ENCODE peak calls at places on chromosomes 3 and 15, in ten cellular contexts. L is mammary epithelial cell; S is aorta; R is AG04450; G is CD4-positive, alpha-beta T cell; E is naive thymus-derived CD4-positive, alpha-beta T cell; K is sigmoid colon; H is heart right ventricle; B is adrenal gland; C is substantia nigra. T is an unnamed sample.

GRCh38 chr15:52284164-52284563 is 11.4 kb downstream of the MYO5C start:
- DNase-seq in L (peak), S (no peak), R (peak), G (no peak), E (no peak), K (no peak), H (no peak), B (no peak), C (no peak), T (no peak)

GRCh38 chr3:190258634-190259033 is 63.6 kb downstream of the CLDN1 start:
- DNase-seq in L (no peak), S (no peak), R (no peak), G (no peak), E (no peak), K (no peak), H (no peak), B (peak), C (no peak), T (peak)

GRCh38 chr3:43540625-43541024 is 81.2 kb downstream of the ANO10 start:
- DNase-seq in L (no peak), S (no peak), R (no peak), G (no peak), E (no peak), K (no peak), H (no peak), B (no peak), C (no peak), T (no peak)

GRCh38 chr15:42163291-42163690 is 6.9 kb upstream of the PLA2G4F start:
- DNase-seq in L (no peak), S (no peak), R (no peak), G (no peak), E (no peak), K (no peak), H (no peak), B (peak), C (no peak), T (no peak)

GRCh38 chr15:100934735-100935134 is 15.6 kb downstream of the LRRK1 start:
- DNase-seq in L (no peak), S (no peak), R (no peak), G (no peak), E (no peak), K (no peak), H (no peak), B (no peak), C (no peak), T (no peak)

GRCh38 chr3:58047806-58048205 is 39.6 kb downstream of the FLNB start:
- DNase-seq in L (no peak), S (no peak), R (no peak), G (no peak), E (no peak), K (no peak), H (no peak), B (no peak), C (no peak), T (no peak)

GRCh38 chr3:56989434-56990294 is 70.8 kb upstream of the SPATA12 start:
- DNase-seq in L (no peak), S (peak), R (no peak), G (no peak), E (no peak), K (peak), H (peak), B (no peak), C (no peak), T (no peak)

GRCh38 chr3:143217283-143217682 is 97.7 kb downstream of the CHST2 start:
- DNase-seq in L (no peak), S (no peak), R (no peak), G (no peak), E (no peak), K (no peak), H (no peak), B (no peak), C (no peak), T (no peak)

GRCh38 chr3:65597225-65597951 is 441.3 kb downstream of the MAGI1 start:
- DNase-seq in L (peak), S (no peak), R (no peak), G (no peak), E (no peak), K (peak), H (peak), B (no peak), C (peak), T (peak)

GRCh38 chr15:58549013-58549779 is 117.4 kb downstream of the LIPC start:
- DNase-seq in L (no peak), S (no peak), R (peak), G (no peak), E (no peak), K (no peak), H (no peak), B (no peak), C (no peak), T (no peak)

GRCh38 chr15:29337156-29337959 is 67.7 kb upstream of the NSMCE3 start:
- DNase-seq in L (no peak), S (no peak), R (no peak), G (no peak), E (no peak), K (no peak), H (no peak), B (no peak), C (no peak), T (peak)

GRCh38 chr3:15755181-15755580 is 42.6 kb downstream of the ANKRD28 start:
- DNase-seq in L (no peak), S (no peak), R (no peak), G (no peak), E (no peak), K (no peak), H (no peak), B (no peak), C (no peak), T (no peak)

GRCh38 chr15:41866263-41866703 is 27.6 kb downstream of the SPTBN5 start:
- DNase-seq in L (no peak), S (no peak), R (no peak), G (no peak), E (no peak), K (no peak), H (no peak), B (no peak), C (no peak), T (no peak)

GRCh38 chr15:85959573-85959972 is 120.1 kb upstream of the AGBL1 start:
- DNase-seq in L (no peak), S (no peak), R (no peak), G (no peak), E (no peak), K (no peak), H (no peak), B (no peak), C (no peak), T (no peak)

GRCh38 chr3:28673438-28673837 is 324.8 kb upstream of the AZI2 start:
- DNase-seq in L (no peak), S (no peak), R (no peak), G (no peak), E (no peak), K (no peak), H (no peak), B (no peak), C (no peak), T (no peak)

GRCh38 chr3:155876037-155876436 is 5.6 kb downstream of the GMPS start:
- DNase-seq in L (no peak), S (no peak), R (no peak), G (no peak), E (no peak), K (no peak), H (no peak), B (no peak), C (no peak), T (no peak)

GRCh38 chr3:183307749-183308148 is 54.7 kb downstream of the B3GNT5 start:
- DNase-seq in L (no peak), S (no peak), R (no peak), G (no peak), E (no peak), K (no peak), H (no peak), B (no peak), C (no peak), T (no peak)

GRCh38 chr15:69478259-69478687 is 25.7 kb downstream of the RPLP1 start:
- DNase-seq in L (no peak), S (no peak), R (no peak), G (no peak), E (peak), K (no peak), H (peak), B (peak), C (no peak), T (no peak)

GRCh38 chr3:184110316-184110725 is 13.5 kb downstream of the HTR3E start:
- DNase-seq in L (peak), S (no peak), R (no peak), G (no peak), E (no peak), K (no peak), H (no peak), B (peak), C (no peak), T (no peak)

GRCh38 chr3:16866447-16867025 is 18.2 kb upstream of the PLCL2 start:
- DNase-seq in L (no peak), S (no peak), R (no peak), G (no peak), E (no peak), K (no peak), H (no peak), B (no peak), C (no peak), T (no peak)

GRCh38 chr3:24254649-24255048 is 240.0 kb downstream of the THRB start:
- DNase-seq in L (peak), S (no peak), R (peak), G (no peak), E (no peak), K (no peak), H (no peak), B (no peak), C (no peak), T (no peak)

GRCh38 chr3:50251220-50251619 is 15.2 kb downstream of the GNAI2 start:
- DNase-seq in L (peak), S (no peak), R (no peak), G (no peak), E (no peak), K (no peak), H (no peak), B (no peak), C (no peak), T (peak)

GRCh38 chr3:40019371-40019770 is 210.0 kb downstream of the MYRIP start:
- DNase-seq in L (no peak), S (no peak), R (no peak), G (no peak), E (no peak), K (no peak), H (no peak), B (no peak), C (no peak), T (no peak)

GRCh38 chr3:138877246-138877645 is 42.5 kb upstream of the PIK3CB start:
- DNase-seq in L (peak), S (no peak), R (no peak), G (no peak), E (no peak), K (no peak), H (no peak), B (no peak), C (no peak), T (no peak)

GRCh38 chr3:17188378-17188777 is 303.6 kb downstream of the PLCL2 start:
- DNase-seq in L (no peak), S (no peak), R (no peak), G (no peak), E (no peak), K (no peak), H (no peak), B (no peak), C (no peak), T (no peak)

GRCh38 chr15:96416934-96417759 is 86.6 kb downstream of the NR2F2 start:
- DNase-seq in L (no peak), S (no peak), R (no peak), G (no peak), E (no peak), K (no peak), H (no peak), B (no peak), C (no peak), T (no peak)

GRCh38 chr15:45048784-45049631 is 26.0 kb downstream of the SORD start:
- DNase-seq in L (no peak), S (no peak), R (no peak), G (no peak), E (no peak), K (no peak), H (peak), B (peak), C (no peak), T (no peak)

GRCh38 chr15:66673410-66674322 is 28.4 kb upstream of the SMAD6 start:
- DNase-seq in L (no peak), S (peak), R (no peak), G (peak), E (no peak), K (no peak), H (no peak), B (peak), C (no peak), T (no peak)

GRCh38 chr3:150286390-150287147 is 121.5 kb upstream of the TSC22D2 start:
- DNase-seq in L (peak), S (no peak), R (no peak), G (no peak), E (no peak), K (no peak), H (no peak), B (peak), C (no peak), T (no peak)

GRCh38 chr15:41873711-41874110 is 20.1 kb downstream of the SPTBN5 start:
- DNase-seq in L (no peak), S (no peak), R (no peak), G (no peak), E (no peak), K (no peak), H (no peak), B (no peak), C (no peak), T (no peak)

GRCh38 chr3:13879102-13879945 is 547 bp downstream of the WNT7A start:
- DNase-seq in L (peak), S (no peak), R (no peak), G (no peak), E (no peak), K (no peak), H (no peak), B (no peak), C (no peak), T (no peak)

GRCh38 chr3:150447084-150447483 is 39.0 kb downstream of the TSC22D2 start:
- DNase-seq in L (no peak), S (no peak), R (no peak), G (no peak), E (no peak), K (no peak), H (no peak), B (no peak), C (no peak), T (no peak)

GRCh38 chr15:99974246-99974645 is 241.0 kb upstream of the LYSMD4 start:
- DNase-seq in L (no peak), S (no peak), R (no peak), G (no peak), E (no peak), K (no peak), H (no peak), B (no peak), C (no peak), T (no peak)

DNA sequence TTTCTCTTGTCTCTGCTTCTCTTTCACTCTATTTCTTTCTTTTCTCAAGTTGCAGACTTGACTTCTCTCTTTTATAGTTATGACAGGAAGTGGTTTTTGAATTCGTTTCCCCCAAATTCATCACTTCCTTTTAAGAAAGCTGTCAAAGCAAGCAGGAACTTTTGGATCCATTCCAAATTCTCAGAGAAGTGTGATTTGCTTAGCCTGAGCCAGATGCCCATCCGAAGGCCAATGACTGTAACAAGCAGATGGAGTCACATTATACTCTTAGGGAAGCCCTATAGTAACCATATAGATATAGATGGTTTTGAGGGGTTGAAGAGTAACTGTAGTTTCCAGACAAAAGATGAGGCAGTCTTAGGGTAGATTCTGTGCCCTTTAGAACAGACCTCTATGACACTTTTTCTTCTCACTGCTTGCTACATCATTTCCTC is 592.0 kb upstream of the KCNMB2 start:
- DNase-seq in L (no peak), S (no peak), R (no peak), G (no peak), E (no peak), K (no peak), H (no peak), B (no peak), C (no peak), T (no peak)
- H3K27ac ChIP-seq in L (no peak), S (no peak), R (no peak), G (peak), E (peak), K (no peak), H (no peak), B (no peak), C (no peak), T (no peak)

GRCh38 chr15:88646088-88646405 is 7.2 kb downstream of the ISG20 start:
- DNase-seq in L (no peak), S (no peak), R (no peak), G (no peak), E (no peak), K (no peak), H (no peak), B (no peak), C (no peak), T (no peak)

GRCh38 chr15:88649286-88649733 is 10.5 kb downstream of the ISG20 start:
- DNase-seq in L (peak), S (no peak), R (peak), G (peak), E (no peak), K (peak), H (peak), B (peak), C (peak), T (peak)

GRCh38 chr15:88648357-88649214 is 9.8 kb downstream of the ISG20 start:
- DNase-seq in L (peak), S (no peak), R (no peak), G (no peak), E (no peak), K (peak), H (no peak), B (peak), C (no peak), T (no peak)

GRCh38 chr15:88646951-88647350 is 8.1 kb downstream of the ISG20 start:
- DNase-seq in L (no peak), S (no peak), R (no peak), G (no peak), E (no peak), K (peak), H (no peak), B (no peak), C (no peak), T (no peak)

DNA sequence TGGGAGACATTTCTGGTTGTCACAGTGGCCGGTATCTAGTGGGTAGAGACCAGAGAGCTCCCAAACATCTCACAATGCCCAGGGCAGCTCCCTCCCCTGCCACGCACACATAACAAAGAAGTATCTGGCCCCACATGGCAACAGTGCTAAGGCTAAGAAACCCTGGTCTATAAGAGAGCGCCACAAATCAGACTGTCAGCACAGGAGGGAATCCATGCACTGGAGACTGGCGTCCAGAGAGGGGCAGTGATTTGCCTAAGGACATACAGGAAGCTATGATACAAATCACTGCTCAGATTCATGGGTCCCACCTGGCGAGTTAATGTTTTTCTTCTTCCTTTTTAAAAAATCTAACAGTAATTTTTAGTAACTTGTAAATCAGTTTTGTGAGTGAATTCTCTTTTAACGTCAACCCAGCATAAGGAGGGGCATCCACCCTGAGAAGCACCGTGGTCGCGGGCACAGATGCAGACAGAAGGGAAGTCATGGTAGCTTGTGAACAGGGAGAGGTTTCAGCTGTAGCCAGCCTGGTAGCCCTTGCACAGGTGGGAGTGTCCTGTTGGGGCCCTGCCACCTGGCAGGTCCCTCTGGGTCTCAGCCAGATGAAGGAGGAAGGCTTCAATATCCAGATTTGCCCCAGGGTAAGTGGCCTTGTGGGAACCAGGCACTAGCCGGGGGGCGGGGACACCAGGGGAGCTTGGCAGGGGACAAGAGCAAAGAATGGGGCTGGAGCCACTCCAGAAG is 8.7 kb downstream of the ISG20 start:
- DNase-seq in L (no peak), S (no peak), R (no peak), G (no peak), E (no peak), K (peak), H (no peak), B (peak), C (no peak), T (no peak)
- H3K27ac ChIP-seq in L (no peak), S (no peak), R (no peak), G (peak), E (peak), K (no peak), H (no peak), B (no peak), C (peak), T (peak)

DNA sequence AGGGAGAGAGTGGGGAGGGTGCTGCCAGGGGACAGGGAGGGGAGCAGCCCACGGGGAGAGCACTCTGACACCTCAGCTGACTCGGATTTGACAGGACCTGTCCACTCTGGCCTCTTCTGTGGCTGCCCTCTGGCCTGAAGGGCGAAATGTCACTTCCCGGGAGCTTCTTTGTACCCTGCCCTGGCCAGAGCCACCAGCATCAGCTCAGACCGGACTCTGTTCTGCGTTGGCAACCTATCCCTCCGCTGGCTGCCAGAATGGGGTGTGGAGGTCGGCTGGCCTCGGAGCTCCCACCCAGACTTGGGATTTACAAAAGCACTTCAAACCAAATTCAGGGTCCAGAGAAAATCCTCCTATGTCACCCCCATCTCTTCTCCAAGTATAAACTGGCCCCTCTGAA is 336.7 kb upstream of the FRG2C start:
- DNase-seq in L (no peak), S (no peak), R (no peak), G (no peak), E (no peak), K (no peak), H (no peak), B (no peak), C (no peak), T (no peak)
- H3K27ac ChIP-seq in L (no peak), S (no peak), R (no peak), G (no peak), E (no peak), K (no peak), H (no peak), B (no peak), C (no peak), T (no peak)

GRCh38 chr15:73923488-73924164 is 2.6 kb upstream of the LOXL1 start:
- DNase-seq in L (no peak), S (peak), R (no peak), G (no peak), E (no peak), K (no peak), H (no peak), B (no peak), C (no peak), T (no peak)

GRCh38 chr15:73922186-73923151 is 3.8 kb upstream of the LOXL1 start:
- DNase-seq in L (no peak), S (peak), R (no peak), G (no peak), E (no peak), K (no peak), H (peak), B (no peak), C (no peak), T (no peak)

GRCh38 chr15:73926191-73927002 is at the start of gene LOXL1:
- DNase-seq in L (peak), S (peak), R (peak), G (no peak), E (peak), K (peak), H (peak), B (peak), C (no peak), T (peak)

GRCh38 chr15:73923156-73923487 is 3.1 kb upstream of the LOXL1 start:
- DNase-seq in L (no peak), S (no peak), R (no peak), G (no peak), E (no peak), K (no peak), H (no peak), B (no peak), C (no peak), T (no peak)

DNA sequence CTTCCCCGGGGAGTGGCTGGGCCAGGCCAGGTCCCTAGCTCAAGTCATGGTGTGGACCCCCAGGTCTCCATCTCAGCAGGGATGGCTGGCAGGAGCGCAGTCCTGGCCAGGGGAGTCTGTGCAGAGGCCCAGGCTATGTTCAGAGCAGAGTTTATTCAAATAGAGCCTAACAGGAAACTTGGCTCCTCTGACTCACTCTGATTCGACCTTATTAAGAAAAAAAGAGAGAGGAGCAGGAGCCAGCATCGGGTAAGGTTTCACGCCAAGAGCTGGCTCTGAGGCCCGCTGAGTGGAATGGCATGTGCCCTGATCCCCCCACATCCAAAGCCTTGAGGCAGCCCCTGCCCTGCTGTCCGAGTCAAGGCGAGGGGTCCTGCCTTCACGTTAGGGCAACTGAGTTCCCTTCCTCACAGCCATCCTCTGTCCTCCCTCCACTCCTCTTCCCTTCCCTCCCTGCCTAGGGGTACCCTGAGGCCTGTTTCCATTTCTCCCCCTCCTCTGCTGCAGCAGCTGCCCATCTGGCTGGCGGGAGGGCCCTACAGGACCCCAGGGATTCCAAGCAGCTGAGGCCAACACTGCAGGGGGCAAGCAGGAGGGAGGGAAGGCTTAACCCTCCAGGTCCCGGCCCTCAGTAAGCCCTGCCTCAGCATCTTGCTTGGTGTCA is 1.9 kb upstream of the LOXL1 start:
- DNase-seq in L (peak), S (peak), R (peak), G (no peak), E (no peak), K (no peak), H (no peak), B (no peak), C (no peak), T (no peak)
- H3K27ac ChIP-seq in L (no peak), S (peak), R (peak), G (peak), E (peak), K (peak), H (peak), B (no peak), C (no peak), T (peak)